ENCODE peak calls at places on chromosomes 7 and 10, in five cellular contexts. One of them, this sample, is unnamed. For H3K4me1, the result is how much of the 10 kb centered on the place peaks cover.

GRCh38 chr10:108454793-108455192 is 1290.3 kb upstream of the SORCS1 start:
- DNase-seq in K562: no peak
- DNase-seq in HCT116: no peak
- DNase-seq in SK-N-SH: peak
- DNase-seq in HepG2: no peak
- DNase-seq in this sample: no peak

GRCh38 chr10:27439101-27439500 is 65.0 kb upstream of the RAB18 start:
- DNase-seq in K562: no peak
- DNase-seq in HCT116: no peak
- DNase-seq in SK-N-SH: no peak
- DNase-seq in HepG2: no peak
- DNase-seq in this sample: no peak

GRCh38 chr10:77513783-77514331 is 123.8 kb downstream of the KCNMA1 start:
- DNase-seq in K562: no peak
- DNase-seq in HCT116: peak
- DNase-seq in SK-N-SH: peak
- DNase-seq in HepG2: no peak
- DNase-seq in this sample: no peak

GRCh38 chr7:28348631-28349030 is 63.7 kb upstream of the CREB5 start:
- DNase-seq in K562: no peak
- DNase-seq in HCT116: no peak
- DNase-seq in SK-N-SH: no peak
- DNase-seq in HepG2: no peak
- DNase-seq in this sample: no peak

GRCh38 chr10:108735380-108735779 is 1187.9 kb downstream of the XPNPEP1 start:
- DNase-seq in K562: no peak
- DNase-seq in HCT116: no peak
- DNase-seq in SK-N-SH: no peak
- DNase-seq in HepG2: no peak
- DNase-seq in this sample: no peak

GRCh38 chr7:28798233-28798632 is 159.9 kb downstream of the TRIL start:
- DNase-seq in K562: no peak
- DNase-seq in HCT116: no peak
- DNase-seq in SK-N-SH: no peak
- DNase-seq in HepG2: no peak
- DNase-seq in this sample: no peak

GRCh38 chr7:64799-65430 is 127.5 kb upstream of the FAM20C start:
- DNase-seq in K562: no peak
- DNase-seq in HCT116: no peak
- DNase-seq in SK-N-SH: no peak
- DNase-seq in HepG2: no peak
- DNase-seq in this sample: no peak

GRCh38 chr10:75655791-75656451 is 224.5 kb downstream of the LRMDA start:
- DNase-seq in K562: no peak
- DNase-seq in HCT116: no peak
- DNase-seq in SK-N-SH: no peak
- DNase-seq in HepG2: peak
- DNase-seq in this sample: no peak

GRCh38 chr7:154861589-154861988 is 141.3 kb downstream of the PAXIP1 start:
- DNase-seq in K562: no peak
- DNase-seq in HCT116: no peak
- DNase-seq in SK-N-SH: no peak
- DNase-seq in HepG2: no peak
- DNase-seq in this sample: no peak

GRCh38 chr10:52609071-52609470 is 163.5 kb downstream of the MBL2 start:
- DNase-seq in K562: no peak
- DNase-seq in HCT116: no peak
- DNase-seq in SK-N-SH: no peak
- DNase-seq in HepG2: no peak
- DNase-seq in this sample: no peak

GRCh38 chr10:7033031-7033430 is 377.8 kb downstream of the SFMBT2 start:
- DNase-seq in K562: no peak
- DNase-seq in HCT116: no peak
- DNase-seq in SK-N-SH: no peak
- DNase-seq in HepG2: no peak
- DNase-seq in this sample: no peak

GRCh38 chr7:55111007-55111406 is 92.2 kb downstream of the EGFR start:
- DNase-seq in K562: no peak
- DNase-seq in HCT116: no peak
- DNase-seq in SK-N-SH: no peak
- DNase-seq in HepG2: no peak
- DNase-seq in this sample: no peak

GRCh38 chr7:42489299-42489698 is 252.3 kb upstream of the GLI3 start:
- DNase-seq in K562: no peak
- DNase-seq in HCT116: no peak
- DNase-seq in SK-N-SH: no peak
- DNase-seq in HepG2: no peak
- DNase-seq in this sample: no peak

GRCh38 chr10:124338276-124338915 is 80.3 kb downstream of the OAT start:
- DNase-seq in K562: no peak
- DNase-seq in HCT116: no peak
- DNase-seq in SK-N-SH: no peak
- DNase-seq in HepG2: no peak
- DNase-seq in this sample: no peak
- H3K4me1 ChIP-seq in K562: under half
- H3K4me1 ChIP-seq in HCT116: under half
- H3K4me1 ChIP-seq in SK-N-SH: under half
- H3K4me1 ChIP-seq in HepG2: under half
- H3K4me1 ChIP-seq in this sample: under half

GRCh38 chr7:1668486-1668931 is 1.6 kb upstream of the ELFN1 start:
- DNase-seq in K562: no peak
- DNase-seq in HCT116: no peak
- DNase-seq in SK-N-SH: peak
- DNase-seq in HepG2: no peak
- DNase-seq in this sample: no peak
- TF ChIP-seq YY1 in K562: no peak
- TF ChIP-seq YY1 in HCT116: no peak
- TF ChIP-seq YY1 in SK-N-SH: no peak
- TF ChIP-seq YY1 in HepG2: no peak
- TF ChIP-seq YY1 in this sample: no peak

GRCh38 chr7:51471199-51472016 is 154.8 kb upstream of the COBL start:
- DNase-seq in K562: no peak
- DNase-seq in HCT116: no peak
- DNase-seq in SK-N-SH: peak
- DNase-seq in HepG2: no peak
- DNase-seq in this sample: no peak
- H3K4me1 ChIP-seq in K562: under half
- H3K4me1 ChIP-seq in HCT116: under half
- H3K4me1 ChIP-seq in SK-N-SH: under half
- H3K4me1 ChIP-seq in HepG2: under half
- H3K4me1 ChIP-seq in this sample: under half

GRCh38 chr7:46616636-46617035 is 695.6 kb upstream of the IGFBP3 start:
- DNase-seq in K562: no peak
- DNase-seq in HCT116: no peak
- DNase-seq in SK-N-SH: no peak
- DNase-seq in HepG2: no peak
- DNase-seq in this sample: no peak
- TF ChIP-seq YY1 in K562: no peak
- TF ChIP-seq YY1 in HCT116: no peak
- TF ChIP-seq YY1 in SK-N-SH: no peak
- TF ChIP-seq YY1 in HepG2: no peak
- TF ChIP-seq YY1 in this sample: no peak

DNA sequence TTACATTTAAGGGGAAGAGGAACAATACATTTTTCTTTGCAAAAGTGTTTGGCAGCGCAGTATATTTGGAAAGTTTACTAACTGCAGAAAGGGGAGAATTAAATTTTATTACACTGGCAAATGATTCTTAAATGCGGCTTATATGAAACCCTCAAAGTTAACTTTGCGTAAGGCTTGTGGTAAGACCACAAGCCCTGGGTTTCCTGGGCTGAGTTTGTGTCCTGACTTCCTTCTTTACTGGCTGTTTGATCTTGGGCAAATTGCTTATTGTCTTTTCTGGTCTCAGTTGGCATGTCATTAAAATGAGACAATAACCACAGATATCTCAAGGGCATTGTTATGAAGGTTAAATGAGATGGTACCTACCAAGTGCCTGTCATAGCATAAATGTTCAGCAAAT is 106.8 kb downstream of the GLRX3 start:
- DNase-seq in K562: no peak
- DNase-seq in HCT116: no peak
- DNase-seq in SK-N-SH: no peak
- DNase-seq in HepG2: no peak
- DNase-seq in this sample: no peak
- H3K4me1 ChIP-seq in K562: under half
- H3K4me1 ChIP-seq in HCT116: under half
- H3K4me1 ChIP-seq in SK-N-SH: under half
- H3K4me1 ChIP-seq in HepG2: under half
- H3K4me1 ChIP-seq in this sample: under half

DNA sequence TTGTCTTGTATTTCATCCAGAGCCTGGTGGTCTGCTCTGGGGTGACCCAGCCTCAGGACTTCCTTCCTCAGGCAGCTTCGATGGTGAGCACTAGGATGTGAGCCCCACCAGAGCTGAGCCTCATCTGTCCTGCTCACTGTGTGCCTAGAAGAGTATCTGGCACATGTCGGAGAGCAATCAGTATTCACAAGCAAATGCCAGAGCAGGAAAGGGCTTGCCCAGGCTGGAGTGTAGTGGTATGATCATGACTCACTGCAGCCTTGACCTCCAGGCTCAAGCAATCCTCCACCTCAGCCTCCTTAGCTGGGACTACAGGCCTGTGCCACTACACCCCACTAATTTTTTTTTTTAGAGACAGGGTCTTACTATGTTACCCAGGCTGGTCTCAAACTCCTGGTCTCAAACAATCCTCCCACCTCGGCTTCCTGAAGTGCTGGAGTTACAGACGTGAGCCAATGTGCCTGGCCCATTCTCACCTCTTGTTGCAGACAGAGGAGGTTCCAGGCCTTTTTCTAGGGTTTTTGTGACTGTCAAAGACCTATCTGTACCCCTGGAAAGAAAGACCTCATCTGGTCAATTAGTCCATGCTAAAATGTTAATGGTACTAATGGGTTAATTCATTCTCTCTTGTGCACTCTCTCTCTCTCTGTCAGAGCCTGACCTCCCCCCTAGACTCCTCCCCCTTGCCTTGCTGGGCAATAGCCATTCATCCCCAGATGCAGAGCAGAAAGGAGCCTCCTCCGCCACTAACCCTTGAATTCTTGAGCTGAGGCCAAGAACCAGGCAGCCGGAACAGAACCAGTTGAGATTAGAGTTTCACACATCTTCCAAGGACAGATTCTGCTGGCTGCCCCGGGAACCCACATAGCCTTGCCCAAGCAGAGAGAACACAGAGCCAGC is 209.9 kb downstream of the SKIDA1 start:
- DNase-seq in K562: no peak
- DNase-seq in HCT116: no peak
- DNase-seq in SK-N-SH: peak
- DNase-seq in HepG2: peak
- DNase-seq in this sample: no peak
- TF ChIP-seq YY1 in K562: no peak
- TF ChIP-seq YY1 in HCT116: no peak
- TF ChIP-seq YY1 in SK-N-SH: no peak
- TF ChIP-seq YY1 in HepG2: no peak
- TF ChIP-seq YY1 in this sample: no peak

GRCh38 chr10:21519981-21520436 is 5.5 kb downstream of the SKIDA1 start:
- DNase-seq in K562: no peak
- DNase-seq in HCT116: no peak
- DNase-seq in SK-N-SH: no peak
- DNase-seq in HepG2: no peak
- DNase-seq in this sample: no peak

GRCh38 chr10:21517134-21517982 is 8.1 kb downstream of the SKIDA1 start:
- DNase-seq in K562: peak
- DNase-seq in HCT116: no peak
- DNase-seq in SK-N-SH: peak
- DNase-seq in HepG2: no peak
- DNase-seq in this sample: no peak

GRCh38 chr10:21519327-21519933 is 6.1 kb downstream of the SKIDA1 start:
- DNase-seq in K562: no peak
- DNase-seq in HCT116: no peak
- DNase-seq in SK-N-SH: no peak
- DNase-seq in HepG2: no peak
- DNase-seq in this sample: no peak

GRCh38 chr10:21517983-21518628 is 7.4 kb downstream of the SKIDA1 start:
- DNase-seq in K562: no peak
- DNase-seq in HCT116: no peak
- DNase-seq in SK-N-SH: no peak
- DNase-seq in HepG2: no peak
- DNase-seq in this sample: no peak

GRCh38 chr10:21518629-21519321 is 6.7 kb downstream of the SKIDA1 start:
- DNase-seq in K562: no peak
- DNase-seq in HCT116: no peak
- DNase-seq in SK-N-SH: no peak
- DNase-seq in HepG2: no peak
- DNase-seq in this sample: no peak
- H3K4me1 ChIP-seq in K562: under half
- H3K4me1 ChIP-seq in HCT116: under half
- H3K4me1 ChIP-seq in SK-N-SH: under half
- H3K4me1 ChIP-seq in HepG2: half or more
- H3K4me1 ChIP-seq in this sample: under half

DNA sequence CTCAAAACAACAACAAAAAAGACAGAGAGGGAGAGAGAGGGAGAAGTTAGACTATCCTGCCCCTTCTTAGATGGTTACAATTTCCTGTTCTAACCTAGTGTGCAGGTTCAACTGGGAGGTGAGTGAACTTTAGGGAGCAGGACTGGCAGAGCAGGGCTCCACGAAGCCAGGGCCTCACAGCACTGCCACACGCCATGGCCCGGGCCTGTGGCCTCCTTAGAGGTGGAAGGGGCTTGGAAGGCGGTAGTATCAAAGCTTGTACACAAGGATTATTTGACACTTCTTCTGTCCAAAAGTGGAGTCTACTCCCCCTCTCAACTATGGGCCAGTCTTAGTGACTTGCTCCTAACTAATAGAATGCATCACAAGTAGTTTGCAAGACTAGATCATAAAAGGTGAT is 62.9 kb upstream of the TMEM72 start:
- DNase-seq in K562: no peak
- DNase-seq in HCT116: no peak
- DNase-seq in SK-N-SH: no peak
- DNase-seq in HepG2: no peak
- DNase-seq in this sample: no peak
- TF ChIP-seq YY1 in K562: no peak
- TF ChIP-seq YY1 in HCT116: no peak
- TF ChIP-seq YY1 in SK-N-SH: no peak
- TF ChIP-seq YY1 in HepG2: no peak
- TF ChIP-seq YY1 in this sample: no peak